ENCODE peak calls at places on chromosomes 3 and 15, in four cellular contexts. J is WTC11; F is left ventricle myocardium inferior; M is stimulated activated CD4-positive, alpha-beta T cell treated with anti-CD3 and anti-CD28 coated beads, Interleukin-1b, Interleukin-23, amount 100 ng/mL, for 24 hours. O is an unnamed sample.

GRCh38 chr15:38406451-38406850 is 47.5 kb upstream of the FAM98B start:
- DNase-seq in J (no peak), M (no peak), F (no peak), O (no peak)

GRCh38 chr15:73560501-73561117 is 72.6 kb downstream of the NPTN start:
- DNase-seq in M (no peak), F (no peak), J (no peak), O (no peak)

GRCh38 chr3:10845240-10845761 is 29.3 kb downstream of the SLC6A11 start:
- DNase-seq in F (no peak), M (no peak), J (no peak), O (no peak)

GRCh38 chr15:62809106-62809967 is 233.2 kb upstream of the TPM1 start:
- DNase-seq in J (no peak), M (no peak), F (no peak), O (no peak)

GRCh38 chr3:54099381-54099780 is 23.0 kb upstream of the CACNA2D3 start:
- DNase-seq in J (no peak), F (no peak), M (no peak), O (no peak)

GRCh38 chr15:101433396-101433795 is 56.1 kb downstream of the PCSK6 start:
- DNase-seq in J (peak; percentile 42), F (no peak), M (no peak), O (no peak)

GRCh38 chr3:160265088-160265487 is 39.9 kb downstream of the C3orf80 start:
- DNase-seq in F (no peak), M (no peak), J (no peak), O (no peak)

GRCh38 chr3:160929595-160929994 is 173.6 kb downstream of the PPM1L start:
- DNase-seq in F (peak; percentile 66), J (no peak), M (no peak), O (no peak)

GRCh38 chr3:194447161-194447560 is 39.6 kb downstream of the ATP13A3 start:
- DNase-seq in M (no peak), J (no peak), F (no peak), O (no peak)

GRCh38 chr3:135752851-135753250 is 212.7 kb upstream of the PPP2R3A start:
- DNase-seq in F (no peak), J (peak; percentile 33), M (no peak), O (no peak)

GRCh38 chr15:89391685-89392257 is 57.1 kb upstream of the POLG start:
- DNase-seq in M (no peak), J (no peak), F (no peak), O (no peak)

GRCh38 chr15:25055356-25056068 is 100.7 kb downstream of the SNRPN start:
- DNase-seq in F (no peak), J (no peak), M (no peak), O (peak; percentile 23)

GRCh38 chr15:78399081-78399480 is 38.9 kb upstream of the IREB2 start:
- DNase-seq in J (no peak), M (no peak), F (no peak), O (peak; percentile 21)

GRCh38 chr3:147191795-147192385 is 214.5 kb downstream of the ZIC4 start:
- DNase-seq in M (no peak), J (peak; percentile 46), F (no peak), O (no peak)

GRCh38 chr3:4505688-4506558 is 12.8 kb downstream of the ITPR1 start:
- DNase-seq in J (no peak), F (no peak), M (no peak), O (no peak)

GRCh38 chr3:52006017-52006819 is 10.5 kb upstream of the RPL29 start:
- DNase-seq in F (no peak), J (no peak), M (no peak), O (no peak)

GRCh38 chr3:78732471-78732870 is 1035.3 kb downstream of the ROBO1 start:
- DNase-seq in M (no peak), F (no peak), J (no peak), O (no peak)

GRCh38 chr3:148218222-148218621 is 479.5 kb upstream of the AGTR1 start:
- DNase-seq in M (no peak), F (no peak), J (no peak), O (no peak)